ENCODE peak calls at places on chromosomes 4 and X, in nine cellular contexts. One of them, this sample, is unnamed.

GRCh38 chr4:61294001-61294400 is 93.9 kb downstream of the ADGRL3 start:
- DNase-seq in PC-3: no peak
- DNase-seq in cardiac muscle cell: no peak
- DNase-seq in RWPE1: no peak
- DNase-seq in CD8-positive, alpha-beta T cell: no peak
- DNase-seq in Peyer's patch: no peak
- DNase-seq in sigmoid colon: no peak
- DNase-seq in transverse colon: no peak
- DNase-seq in left ventricle myocardium inferior: no peak
- DNase-seq in this sample: no peak

GRCh38 chr4:7295201-7295916 is 103.0 kb downstream of the SORCS2 start:
- DNase-seq in PC-3: no peak
- DNase-seq in cardiac muscle cell: peak; percentile 71
- DNase-seq in RWPE1: no peak
- DNase-seq in CD8-positive, alpha-beta T cell: no peak
- DNase-seq in Peyer's patch: no peak
- DNase-seq in sigmoid colon: peak; percentile 92
- DNase-seq in transverse colon: peak; percentile 34
- DNase-seq in left ventricle myocardium inferior: peak; percentile 65
- DNase-seq in this sample: no peak

GRCh38 chr4:167606551-167606950 is 372.3 kb upstream of the SPOCK3 start:
- DNase-seq in PC-3: no peak
- DNase-seq in cardiac muscle cell: no peak
- DNase-seq in RWPE1: no peak
- DNase-seq in CD8-positive, alpha-beta T cell: no peak
- DNase-seq in Peyer's patch: no peak
- DNase-seq in sigmoid colon: no peak
- DNase-seq in transverse colon: no peak
- DNase-seq in left ventricle myocardium inferior: no peak
- DNase-seq in this sample: peak; percentile 18

GRCh38 chr4:15964159-15964558 is 1.2 kb upstream of the FGFBP2 start:
- DNase-seq in PC-3: peak; percentile 25
- DNase-seq in cardiac muscle cell: no peak
- DNase-seq in RWPE1: no peak
- DNase-seq in CD8-positive, alpha-beta T cell: no peak
- DNase-seq in Peyer's patch: no peak
- DNase-seq in sigmoid colon: no peak
- DNase-seq in transverse colon: no peak
- DNase-seq in left ventricle myocardium inferior: no peak
- DNase-seq in this sample: peak; percentile 59

GRCh38 chr4:15744016-15744415 is 34.1 kb upstream of the CD38 start:
- DNase-seq in PC-3: no peak
- DNase-seq in cardiac muscle cell: peak; percentile 36
- DNase-seq in RWPE1: no peak
- DNase-seq in CD8-positive, alpha-beta T cell: no peak
- DNase-seq in Peyer's patch: no peak
- DNase-seq in sigmoid colon: no peak
- DNase-seq in transverse colon: no peak
- DNase-seq in left ventricle myocardium inferior: no peak
- DNase-seq in this sample: no peak

GRCh38 chr4:153643406-153644016 is 40.6 kb upstream of the TLR2 start:
- DNase-seq in PC-3: peak; percentile 60
- DNase-seq in cardiac muscle cell: peak; percentile 51
- DNase-seq in RWPE1: peak; percentile 61
- DNase-seq in CD8-positive, alpha-beta T cell: no peak
- DNase-seq in Peyer's patch: no peak
- DNase-seq in sigmoid colon: no peak
- DNase-seq in transverse colon: no peak
- DNase-seq in left ventricle myocardium inferior: no peak
- DNase-seq in this sample: no peak

GRCh38 chrX:140391313-140391712 is 113.6 kb downstream of the SOX3 start:
- DNase-seq in PC-3: no peak
- DNase-seq in cardiac muscle cell: no peak
- DNase-seq in RWPE1: no peak
- DNase-seq in CD8-positive, alpha-beta T cell: no peak
- DNase-seq in Peyer's patch: no peak
- DNase-seq in sigmoid colon: no peak
- DNase-seq in transverse colon: no peak
- DNase-seq in left ventricle myocardium inferior: no peak
- DNase-seq in this sample: no peak

GRCh38 chrX:2620576-2620975 is 70.5 kb upstream of the CD99 start:
- DNase-seq in PC-3: no peak
- DNase-seq in cardiac muscle cell: no peak
- DNase-seq in RWPE1: no peak
- DNase-seq in CD8-positive, alpha-beta T cell: no peak
- DNase-seq in Peyer's patch: no peak
- DNase-seq in sigmoid colon: no peak
- DNase-seq in transverse colon: no peak
- DNase-seq in left ventricle myocardium inferior: no peak
- DNase-seq in this sample: no peak

GRCh38 chr4:72525938-72526337 is 43.1 kb downstream of the ADAMTS3 start:
- DNase-seq in PC-3: no peak
- DNase-seq in cardiac muscle cell: peak; percentile 91
- DNase-seq in RWPE1: no peak
- DNase-seq in CD8-positive, alpha-beta T cell: no peak
- DNase-seq in Peyer's patch: no peak
- DNase-seq in sigmoid colon: no peak
- DNase-seq in transverse colon: no peak
- DNase-seq in left ventricle myocardium inferior: peak; percentile 71
- DNase-seq in this sample: peak; percentile 16

GRCh38 chr4:144646523-144647094 is 653 bp downstream of the HHIP start:
- DNase-seq in PC-3: no peak
- DNase-seq in cardiac muscle cell: peak; percentile 22
- DNase-seq in RWPE1: peak; percentile 14
- DNase-seq in CD8-positive, alpha-beta T cell: no peak
- DNase-seq in Peyer's patch: no peak
- DNase-seq in sigmoid colon: no peak
- DNase-seq in transverse colon: no peak
- DNase-seq in left ventricle myocardium inferior: no peak
- DNase-seq in this sample: peak; percentile 70

GRCh38 chr4:8702020-8702495 is 109.5 kb downstream of the CPZ start:
- DNase-seq in PC-3: no peak
- DNase-seq in cardiac muscle cell: no peak
- DNase-seq in RWPE1: no peak
- DNase-seq in CD8-positive, alpha-beta T cell: no peak
- DNase-seq in Peyer's patch: no peak
- DNase-seq in sigmoid colon: peak; percentile 41
- DNase-seq in transverse colon: peak; percentile 1
- DNase-seq in left ventricle myocardium inferior: no peak
- DNase-seq in this sample: no peak

GRCh38 chr4:128068927-128069326 is 7.8 kb downstream of the LARP1B start:
- DNase-seq in PC-3: peak; percentile 53
- DNase-seq in cardiac muscle cell: peak; percentile 39
- DNase-seq in RWPE1: no peak
- DNase-seq in CD8-positive, alpha-beta T cell: no peak
- DNase-seq in Peyer's patch: no peak
- DNase-seq in sigmoid colon: no peak
- DNase-seq in transverse colon: no peak
- DNase-seq in left ventricle myocardium inferior: no peak
- DNase-seq in this sample: peak; percentile 56

GRCh38 chr4:75004755-75005668 is 72.1 kb downstream of the PARM1 start:
- DNase-seq in PC-3: peak; percentile 70
- DNase-seq in cardiac muscle cell: no peak
- DNase-seq in RWPE1: no peak
- DNase-seq in CD8-positive, alpha-beta T cell: no peak
- DNase-seq in Peyer's patch: no peak
- DNase-seq in sigmoid colon: no peak
- DNase-seq in transverse colon: no peak
- DNase-seq in left ventricle myocardium inferior: peak; percentile 34
- DNase-seq in this sample: no peak

GRCh38 chrX:115898382-115899001 is 272.1 kb upstream of the AGTR2 start:
- DNase-seq in PC-3: peak; percentile 46
- DNase-seq in cardiac muscle cell: no peak
- DNase-seq in RWPE1: no peak
- DNase-seq in CD8-positive, alpha-beta T cell: peak; percentile 70
- DNase-seq in Peyer's patch: no peak
- DNase-seq in sigmoid colon: peak; percentile 90
- DNase-seq in transverse colon: peak; percentile 89
- DNase-seq in left ventricle myocardium inferior: no peak
- DNase-seq in this sample: peak; percentile 97

GRCh38 chrX:9690046-9690445 is 75.6 kb downstream of the GPR143 start:
- DNase-seq in PC-3: no peak
- DNase-seq in cardiac muscle cell: no peak
- DNase-seq in RWPE1: no peak
- DNase-seq in CD8-positive, alpha-beta T cell: no peak
- DNase-seq in Peyer's patch: no peak
- DNase-seq in sigmoid colon: peak; percentile 1
- DNase-seq in transverse colon: no peak
- DNase-seq in left ventricle myocardium inferior: no peak
- DNase-seq in this sample: no peak

GRCh38 chr4:139809207-139810157 is 143.9 kb downstream of the MGST2 start:
- DNase-seq in PC-3: no peak
- DNase-seq in cardiac muscle cell: no peak
- DNase-seq in RWPE1: no peak
- DNase-seq in CD8-positive, alpha-beta T cell: no peak
- DNase-seq in Peyer's patch: no peak
- DNase-seq in sigmoid colon: no peak
- DNase-seq in transverse colon: no peak
- DNase-seq in left ventricle myocardium inferior: no peak
- DNase-seq in this sample: no peak

GRCh38 chr4:85050736-85051135 is 84.2 kb upstream of the WDFY3 start:
- DNase-seq in PC-3: no peak
- DNase-seq in cardiac muscle cell: no peak
- DNase-seq in RWPE1: no peak
- DNase-seq in CD8-positive, alpha-beta T cell: no peak
- DNase-seq in Peyer's patch: no peak
- DNase-seq in sigmoid colon: no peak
- DNase-seq in transverse colon: no peak
- DNase-seq in left ventricle myocardium inferior: no peak
- DNase-seq in this sample: no peak

GRCh38 chrX:47587091-47587891 is 5.1 kb downstream of the TIMP1 start:
- DNase-seq in PC-3: no peak
- DNase-seq in cardiac muscle cell: no peak
- DNase-seq in RWPE1: no peak
- DNase-seq in CD8-positive, alpha-beta T cell: peak; percentile 36
- DNase-seq in Peyer's patch: no peak
- DNase-seq in sigmoid colon: no peak
- DNase-seq in transverse colon: no peak
- DNase-seq in left ventricle myocardium inferior: no peak
- DNase-seq in this sample: no peak

GRCh38 chrX:24149346-24150050 is at the start of gene ZFX:
- DNase-seq in PC-3: peak; percentile 42
- DNase-seq in cardiac muscle cell: peak; percentile 78
- DNase-seq in RWPE1: no peak
- DNase-seq in CD8-positive, alpha-beta T cell: peak; percentile 88
- DNase-seq in Peyer's patch: peak; percentile 77
- DNase-seq in sigmoid colon: peak; percentile 90
- DNase-seq in transverse colon: peak; percentile 82
- DNase-seq in left ventricle myocardium inferior: peak; percentile 70
- DNase-seq in this sample: peak; percentile 73
- H3K27ac ChIP-seq in PC-3: peak within 1 kb of the TSS; percentile 78
- H3K27ac ChIP-seq in cardiac muscle cell: peak within 1 kb of the TSS; percentile 100
- H3K27ac ChIP-seq in RWPE1: peak within 1 kb of the TSS; percentile 97
- H3K27ac ChIP-seq in CD8-positive, alpha-beta T cell: peak within 1 kb of the TSS; percentile 88
- H3K27ac ChIP-seq in Peyer's patch: peak within 1 kb of the TSS; percentile 99
- H3K27ac ChIP-seq in sigmoid colon: peak within 1 kb of the TSS; percentile 96
- H3K27ac ChIP-seq in transverse colon: peak within 1 kb of the TSS; percentile 97
- H3K27ac ChIP-seq in left ventricle myocardium inferior: peak within 1 kb of the TSS; percentile 96
- H3K27ac ChIP-seq in this sample: peak within 1 kb of the TSS; percentile 99

GRCh38 chrX:151698485-151698884 is 3.2 kb downstream of the PRRG3 start:
- DNase-seq in PC-3: no peak
- DNase-seq in cardiac muscle cell: no peak
- DNase-seq in RWPE1: no peak
- DNase-seq in CD8-positive, alpha-beta T cell: no peak
- DNase-seq in Peyer's patch: no peak
- DNase-seq in sigmoid colon: no peak
- DNase-seq in transverse colon: no peak
- DNase-seq in left ventricle myocardium inferior: no peak
- DNase-seq in this sample: no peak

GRCh38 chrX:151701071-151701470 is 5.8 kb downstream of the PRRG3 start:
- DNase-seq in PC-3: no peak
- DNase-seq in cardiac muscle cell: no peak
- DNase-seq in RWPE1: no peak
- DNase-seq in CD8-positive, alpha-beta T cell: no peak
- DNase-seq in Peyer's patch: no peak
- DNase-seq in sigmoid colon: no peak
- DNase-seq in transverse colon: no peak
- DNase-seq in left ventricle myocardium inferior: no peak
- DNase-seq in this sample: no peak

GRCh38 chrX:151701531-151701930 is 6.3 kb downstream of the PRRG3 start:
- DNase-seq in PC-3: no peak
- DNase-seq in cardiac muscle cell: no peak
- DNase-seq in RWPE1: no peak
- DNase-seq in CD8-positive, alpha-beta T cell: no peak
- DNase-seq in Peyer's patch: no peak
- DNase-seq in sigmoid colon: no peak
- DNase-seq in transverse colon: no peak
- DNase-seq in left ventricle myocardium inferior: no peak
- DNase-seq in this sample: no peak

GRCh38 chrX:151700581-151700980 is 5.3 kb downstream of the PRRG3 start:
- DNase-seq in PC-3: no peak
- DNase-seq in cardiac muscle cell: no peak
- DNase-seq in RWPE1: no peak
- DNase-seq in CD8-positive, alpha-beta T cell: no peak
- DNase-seq in Peyer's patch: no peak
- DNase-seq in sigmoid colon: no peak
- DNase-seq in transverse colon: no peak
- DNase-seq in left ventricle myocardium inferior: no peak
- DNase-seq in this sample: no peak

GRCh38 chrX:151699746-151700145 is 4.5 kb downstream of the PRRG3 start:
- DNase-seq in PC-3: no peak
- DNase-seq in cardiac muscle cell: no peak
- DNase-seq in RWPE1: no peak
- DNase-seq in CD8-positive, alpha-beta T cell: no peak
- DNase-seq in Peyer's patch: no peak
- DNase-seq in sigmoid colon: no peak
- DNase-seq in transverse colon: no peak
- DNase-seq in left ventricle myocardium inferior: no peak
- DNase-seq in this sample: no peak
- TF ChIP-seq CTCF in PC-3: no peak
- TF ChIP-seq CTCF in cardiac muscle cell: no peak
- TF ChIP-seq CTCF in RWPE1: no peak
- TF ChIP-seq CTCF in CD8-positive, alpha-beta T cell: no peak
- TF ChIP-seq CTCF in Peyer's patch: no peak
- TF ChIP-seq CTCF in sigmoid colon: no peak
- TF ChIP-seq CTCF in transverse colon: no peak
- TF ChIP-seq CTCF in left ventricle myocardium inferior: no peak
- TF ChIP-seq CTCF in this sample: no peak

DNA sequence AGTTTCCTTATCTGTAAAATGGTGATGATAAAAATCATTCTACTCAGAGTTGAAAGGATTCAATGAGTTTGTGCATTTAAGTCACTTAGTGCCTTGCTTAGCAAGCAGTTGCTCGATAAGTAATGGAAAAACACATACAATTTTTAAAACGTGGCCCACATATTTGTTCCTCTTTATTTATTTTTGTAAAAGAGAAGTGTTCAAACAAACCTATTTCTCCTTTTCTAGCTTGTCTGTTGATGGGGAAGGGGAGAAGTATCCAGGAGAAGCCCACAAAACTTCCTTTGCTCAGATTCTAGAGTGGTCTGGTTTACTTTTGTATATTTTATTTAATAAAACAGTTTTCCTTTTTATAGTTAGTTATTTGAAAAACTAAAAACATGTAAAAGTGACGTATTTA is 3.3 kb upstream of the HPGDS start:
- DNase-seq in PC-3: no peak
- DNase-seq in cardiac muscle cell: no peak
- DNase-seq in RWPE1: no peak
- DNase-seq in CD8-positive, alpha-beta T cell: no peak
- DNase-seq in Peyer's patch: no peak
- DNase-seq in sigmoid colon: no peak
- DNase-seq in transverse colon: no peak
- DNase-seq in left ventricle myocardium inferior: no peak
- DNase-seq in this sample: no peak
- H3K27ac ChIP-seq in PC-3: no peak overlapping the region
- H3K27ac ChIP-seq in cardiac muscle cell: no peak overlapping the region
- H3K27ac ChIP-seq in RWPE1: no peak overlapping the region
- H3K27ac ChIP-seq in CD8-positive, alpha-beta T cell: no peak overlapping the region
- H3K27ac ChIP-seq in Peyer's patch: no peak overlapping the region
- H3K27ac ChIP-seq in sigmoid colon: no peak overlapping the region
- H3K27ac ChIP-seq in transverse colon: no peak overlapping the region
- H3K27ac ChIP-seq in left ventricle myocardium inferior: no peak overlapping the region
- H3K27ac ChIP-seq in this sample: no peak overlapping the region

GRCh38 chr4:28378109-28378830 is 1517.6 kb downstream of the STIM2 start:
- DNase-seq in PC-3: no peak
- DNase-seq in cardiac muscle cell: no peak
- DNase-seq in RWPE1: no peak
- DNase-seq in CD8-positive, alpha-beta T cell: no peak
- DNase-seq in Peyer's patch: no peak
- DNase-seq in sigmoid colon: no peak
- DNase-seq in transverse colon: no peak
- DNase-seq in left ventricle myocardium inferior: no peak
- DNase-seq in this sample: no peak
- TF ChIP-seq CTCF in PC-3: no peak
- TF ChIP-seq CTCF in cardiac muscle cell: no peak
- TF ChIP-seq CTCF in RWPE1: no peak
- TF ChIP-seq CTCF in CD8-positive, alpha-beta T cell: no peak
- TF ChIP-seq CTCF in Peyer's patch: no peak
- TF ChIP-seq CTCF in sigmoid colon: no peak
- TF ChIP-seq CTCF in transverse colon: no peak
- TF ChIP-seq CTCF in left ventricle myocardium inferior: no peak
- TF ChIP-seq CTCF in this sample: peak; percentile 20

This sample was measured in WERI-Rb-1.